ENCODE peak calls at places on chromosomes 11 and 22, in four cellular contexts. O is SK-N-SH, W is HEK293T, R is left colon. F is an unnamed sample.

GRCh38 chr22:22210375-22210774 is 34.2 kb upstream of the VPREB1 start:
- DNase-seq in R (no peak), W (no peak), O (no peak), F (no peak)

GRCh38 chr11:64996710-64997380 is at the start of gene BATF2:
- DNase-seq in O (peak), R (peak), W (peak), F (peak)

GRCh38 chr11:45026835-45027234 is 76.2 kb upstream of the TP53I11 start:
- DNase-seq in W (no peak), R (no peak), O (peak), F (no peak)

GRCh38 chr11:1231396-1232327 is 8.8 kb downstream of the MUC5B start:
- DNase-seq in W (no peak), O (peak), R (peak), F (no peak)

GRCh38 chr11:45176996-45177395 is 30.6 kb downstream of the PRDM11 start:
- DNase-seq in R (no peak), W (no peak), O (peak), F (no peak)

GRCh38 chr11:65786008-65786785 is 666 bp upstream of the OVOL1 start:
- DNase-seq in R (no peak), O (peak), W (no peak), F (no peak)

GRCh38 chr11:123145661-123146060 is 49.4 kb downstream of the CLMP start:
- DNase-seq in O (peak), R (no peak), W (no peak), F (no peak)

GRCh38 chr11:44090539-44090938 is 4.9 kb upstream of the EXT2 start:
- DNase-seq in O (no peak), W (no peak), R (no peak), F (no peak)

GRCh38 chr11:73787051-73787642 is 527 bp upstream of the MRPL48 start:
- DNase-seq in W (no peak), O (no peak), R (no peak), F (no peak)

GRCh38 chr11:7672960-7673723 is at the start of gene CYB5R2:
- DNase-seq in W (no peak), R (peak), O (peak), F (no peak)

GRCh38 chr22:27876684-27877083 is 42.4 kb downstream of the PITPNB start:
- DNase-seq in R (no peak), W (no peak), O (no peak), F (peak)

GRCh38 chr11:70901951-70902521 is 350.3 kb downstream of the SHANK2 start:
- DNase-seq in R (peak), O (no peak), W (no peak), F (no peak)

GRCh38 chr11:14372011-14372410 is 13.0 kb upstream of the RRAS2 start:
- DNase-seq in W (no peak), O (no peak), R (no peak), F (no peak)

GRCh38 chr11:88555829-88556202 is 218.3 kb upstream of the CTSC start:
- DNase-seq in W (no peak), O (no peak), R (no peak), F (no peak)

GRCh38 chr11:26285593-26285992 is 46.3 kb upstream of the ANO3 start:
- DNase-seq in R (no peak), O (no peak), W (no peak), F (no peak)

F was measured in SJCRH30.